ENCODE peak calls at places on chromosomes 1 and 21, in ten cellular contexts. Z is tibial nerve; O is cardiac muscle cell; G is lung; F is MM.1S; W is mesendoderm; Y is CD8-positive, alpha-beta memory T cell; A is effector memory CD4-positive, alpha-beta T cell; H is tibial artery; D is hepatocyte. U is an unnamed sample.

GRCh38 chr1:84887261-84887934 is 5.6 kb downstream of the LPAR3 start:
- DNase-seq in Z (no peak), O (no peak), G (no peak), F (no peak), W (no peak), Y (no peak), A (no peak), H (no peak), D (no peak), U (no peak)

GRCh38 chr1:12245733-12246132 is 15.9 kb downstream of the VPS13D start:
- DNase-seq in Z (no peak), O (no peak), G (no peak), F (no peak), W (no peak), Y (no peak), A (no peak), H (no peak), D (no peak), U (no peak)

GRCh38 chr1:88698764-88699163 is 14.7 kb downstream of the PKN2 start:
- DNase-seq in Z (no peak), O (no peak), G (no peak), F (no peak), W (no peak), Y (no peak), A (no peak), H (no peak), D (no peak), U (no peak)

GRCh38 chr1:5917591-5918274 is 74.5 kb downstream of the NPHP4 start:
- DNase-seq in Z (no peak), O (no peak), G (no peak), F (no peak), W (peak; percentile 6), Y (no peak), A (no peak), H (no peak), D (no peak), U (no peak)

GRCh38 chr1:110605901-110606783 is at the start of gene KCNA2:
- DNase-seq in Z (no peak), O (peak; percentile 76), G (no peak), F (no peak), W (peak; percentile 83), Y (no peak), A (no peak), H (no peak), D (peak; percentile 55), U (peak; percentile 84)

GRCh38 chr1:186050360-186050759 is 316.2 kb downstream of the HMCN1 start:
- DNase-seq in Z (no peak), O (no peak), G (no peak), F (no peak), W (no peak), Y (no peak), A (no peak), H (no peak), D (no peak), U (no peak)

GRCh38 chr1:185645201-185645640 is 89.0 kb upstream of the HMCN1 start:
- DNase-seq in Z (no peak), O (no peak), G (no peak), F (no peak), W (peak; percentile 94), Y (no peak), A (no peak), H (no peak), D (no peak), U (no peak)

GRCh38 chr1:86069757-86070145 is 86.8 kb downstream of the COL24A1 start:
- DNase-seq in Z (no peak), O (no peak), G (no peak), F (no peak), W (no peak), Y (no peak), A (no peak), H (no peak), D (no peak), U (no peak)

GRCh38 chr1:1175221-1176062 is 1.8 kb downstream of the TTLL10 start:
- DNase-seq in Z (no peak), O (no peak), G (no peak), F (no peak), W (no peak), Y (no peak), A (no peak), H (no peak), D (no peak), U (no peak)

GRCh38 chr21:38440746-38441145 is 57.5 kb downstream of the ERG start:
- DNase-seq in Z (no peak), O (no peak), G (no peak), F (no peak), W (peak; percentile 58), Y (no peak), A (no peak), H (no peak), D (peak; percentile 42), U (no peak)

GRCh38 chr21:46552274-46552673 is 52.6 kb downstream of the S100B start:
- DNase-seq in Z (no peak), O (no peak), G (peak; percentile 30), F (no peak), W (no peak), Y (no peak), A (no peak), H (no peak), D (no peak), U (no peak)

GRCh38 chr1:149885364-149886111 is 13.8 kb upstream of the BOLA1 start:
- DNase-seq in Z (peak; percentile 85), O (peak; percentile 83), G (peak; percentile 86), F (peak; percentile 92), W (peak; percentile 92), Y (peak; percentile 41), A (peak; percentile 51), H (peak; percentile 95), D (peak; percentile 80), U (peak; percentile 92)

GRCh38 chr1:235875236-235875635 is 8.5 kb upstream of the LYST start:
- DNase-seq in Z (no peak), O (no peak), G (no peak), F (no peak), W (no peak), Y (no peak), A (no peak), H (no peak), D (no peak), U (no peak)

GRCh38 chr21:31410763-31411278 is 66.8 kb upstream of the TIAM1 start:
- DNase-seq in Z (no peak), O (no peak), G (no peak), F (peak; percentile 83), W (no peak), Y (no peak), A (no peak), H (no peak), D (no peak), U (no peak)

GRCh38 chr1:116493484-116494350 is 77.1 kb downstream of the CD58 start:
- DNase-seq in Z (no peak), O (no peak), G (no peak), F (no peak), W (no peak), Y (no peak), A (no peak), H (no peak), D (no peak), U (no peak)

GRCh38 chr1:116495534-116495933 is 75.3 kb downstream of the CD58 start:
- DNase-seq in Z (no peak), O (no peak), G (no peak), F (no peak), W (peak; percentile 44), Y (no peak), A (no peak), H (no peak), D (no peak), U (no peak)

GRCh38 chr1:116496380-116496779 is 74.4 kb downstream of the CD58 start:
- DNase-seq in Z (no peak), O (no peak), G (no peak), F (no peak), W (peak; percentile 55), Y (no peak), A (no peak), H (peak; percentile 50), D (peak; percentile 34), U (no peak)

GRCh38 chr1:116494351-116494692 is 76.5 kb downstream of the CD58 start:
- DNase-seq in Z (no peak), O (peak; percentile 42), G (no peak), F (no peak), W (peak; percentile 87), Y (no peak), A (no peak), H (no peak), D (no peak), U (no peak)

GRCh38 chr1:116494745-116495144 is 76.1 kb downstream of the CD58 start:
- DNase-seq in Z (no peak), O (no peak), G (no peak), F (no peak), W (no peak), Y (no peak), A (no peak), H (no peak), D (peak; percentile 26), U (no peak)
- H3K27ac ChIP-seq in Z (no peak overlapping the region), O (peak overlapping the region; percentile 26), G (no peak overlapping the region), F (no peak overlapping the region), W (no peak overlapping the region), Y (no peak overlapping the region), A (no peak overlapping the region), H (no peak overlapping the region), D (peak overlapping the region; percentile 83), U (peak overlapping the region; percentile 69)

GRCh38 chr1:156480411-156481192 is 20.0 kb downstream of the MEF2D start:
- DNase-seq in Z (no peak), O (peak; percentile 79), G (no peak), F (peak; percentile 64), W (peak; percentile 86), Y (peak; percentile 74), A (peak; percentile 65), H (no peak), D (peak; percentile 62), U (no peak)
- H3K4me1 ChIP-seq in Z (no peaks in the 10 kb centered on the region), O (no peaks in the 10 kb centered on the region), G (peaks cover 3% of the 10 kb centered on the region), F (peaks cover 42% of the 10 kb centered on the region), W (peaks cover 5% of the 10 kb centered on the region), Y (peaks cover 34% of the 10 kb centered on the region), A (peaks cover 7% of the 10 kb centered on the region), H (peaks cover 100% of the 10 kb centered on the region), D (no peaks in the 10 kb centered on the region), U (peaks cover 27% of the 10 kb centered on the region)

DNA sequence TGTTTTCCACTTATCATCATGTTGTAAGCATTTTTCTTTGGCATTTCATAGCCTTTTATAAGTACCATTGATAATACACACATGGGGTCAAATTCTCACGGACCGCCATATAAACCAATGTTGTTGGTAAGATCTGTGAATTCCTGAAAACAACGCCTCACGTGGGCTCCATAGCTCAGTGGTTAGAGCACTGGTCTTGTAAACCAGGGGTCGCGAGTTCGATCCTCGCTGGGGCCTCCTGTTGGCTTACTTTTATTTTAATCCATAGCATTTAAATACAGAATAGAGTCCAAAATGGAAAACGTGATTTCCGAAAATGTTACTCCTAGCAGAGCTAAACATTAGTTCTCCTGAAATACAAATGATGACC is 83.1 kb downstream of the HHIPL2 start:
- DNase-seq in Z (no peak), O (peak; percentile 41), G (peak; percentile 55), F (peak; percentile 60), W (peak; percentile 80), Y (peak; percentile 40), A (peak; percentile 54), H (peak; percentile 58), D (peak; percentile 71), U (peak; percentile 70)
- H3K27ac ChIP-seq in Z (peak overlapping the region; percentile 63), O (no peak overlapping the region), G (no peak overlapping the region), F (no peak overlapping the region), W (no peak overlapping the region), Y (peak overlapping the region; percentile 60), A (no peak overlapping the region), H (peak overlapping the region; percentile 81), D (peak overlapping the region; percentile 9), U (peak overlapping the region; percentile 71)

DNA sequence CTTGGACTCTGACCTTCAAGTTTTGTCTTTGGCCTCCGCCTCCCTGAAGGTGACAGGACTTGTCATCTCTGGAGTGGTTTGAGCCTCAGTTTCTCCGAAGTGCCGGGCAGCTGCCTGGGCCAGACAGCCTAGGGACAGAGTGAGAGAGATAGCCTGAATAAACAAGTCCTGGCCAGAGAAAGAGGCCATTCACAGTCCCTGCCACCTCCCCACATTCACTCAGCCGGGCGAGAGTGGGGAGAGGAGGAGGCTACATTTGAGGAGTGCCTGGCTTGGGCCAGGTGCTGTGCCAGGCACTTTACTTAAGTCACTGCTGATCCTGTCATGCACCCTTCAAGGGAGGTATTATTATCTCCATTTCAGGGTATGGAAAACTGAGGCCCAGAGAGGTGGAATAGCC is 3.5 kb downstream of the EXTL1 start:
- DNase-seq in Z (no peak), O (no peak), G (no peak), F (no peak), W (no peak), Y (no peak), A (no peak), H (no peak), D (no peak), U (no peak)
- H3K4me1 ChIP-seq in Z (no peaks in the 10 kb centered on the region), O (peaks cover 26% of the 10 kb centered on the region), G (peaks cover 4% of the 10 kb centered on the region), F (no peaks in the 10 kb centered on the region), W (no peaks in the 10 kb centered on the region), Y (no peaks in the 10 kb centered on the region), A (no peaks in the 10 kb centered on the region), H (peaks cover 18% of the 10 kb centered on the region), D (no peaks in the 10 kb centered on the region), U (no peaks in the 10 kb centered on the region)